ENCODE peak calls at places on chromosome 1, in seven cellular contexts. X is Right ventricle myocardium superior, F is DMS153, L is mucosa of descending colon, R is kidney tubule cell, H is osteocyte, W is right lobe of liver. P is an unnamed sample.

GRCh38 chr1:2073382-2074230 is 23.4 kb downstream of the PRKCZ start:
- DNase-seq in X (no peak), L (no peak), H (no peak), F (no peak), R (no peak), W (no peak), P (peak)

GRCh38 chr1:213519098-213519497 is 468.1 kb downstream of the RPS6KC1 start:
- DNase-seq in W (no peak), F (peak), H (no peak), L (no peak), X (no peak), R (no peak), P (no peak)

GRCh38 chr1:58927722-58928085 is 143.9 kb upstream of the JUN start:
- DNase-seq in H (peak), F (no peak), W (no peak), X (no peak), L (no peak), R (peak), P (no peak)

GRCh38 chr1:70103770-70104169 is 101.6 kb downstream of the LRRC40 start:
- DNase-seq in H (no peak), L (no peak), F (no peak), W (no peak), X (no peak), R (no peak), P (no peak)

GRCh38 chr1:31712625-31713024 is 8.8 kb upstream of the COL16A1 start:
- DNase-seq in W (no peak), X (peak), R (peak), F (no peak), L (peak), H (no peak), P (no peak)

GRCh38 chr1:228280961-228281591 is 73.2 kb downstream of the OBSCN start:
- DNase-seq in X (no peak), W (peak), R (no peak), H (no peak), L (no peak), F (no peak), P (no peak)

GRCh38 chr1:183567584-183567983 is 22.7 kb downstream of the NCF2 start:
- DNase-seq in R (peak), L (peak), F (peak), W (peak), H (peak), X (peak), P (no peak)

GRCh38 chr1:8165595-8166360 is 139.7 kb upstream of the ERRFI1 start:
- DNase-seq in H (no peak), F (no peak), X (no peak), W (no peak), R (no peak), L (no peak), P (no peak)

GRCh38 chr1:93771843-93772242 is 90.2 kb upstream of the BCAR3 start:
- DNase-seq in W (no peak), X (no peak), L (no peak), H (no peak), F (no peak), R (no peak), P (no peak)

GRCh38 chr1:181104042-181104789 is 15.7 kb downstream of the IER5 start:
- DNase-seq in X (no peak), F (no peak), W (no peak), R (peak), H (no peak), L (peak), P (no peak)

GRCh38 chr1:12548279-12549105 is 69.5 kb downstream of the DHRS3 start:
- DNase-seq in R (no peak), L (no peak), F (no peak), X (no peak), H (no peak), W (peak), P (no peak)

GRCh38 chr1:57061369-57061768 is 95.6 kb upstream of the C8B start:
- DNase-seq in H (no peak), W (no peak), R (peak), X (no peak), F (peak), L (no peak), P (no peak)

GRCh38 chr1:27350673-27351540 is 9.1 kb downstream of the SYTL1 start:
- DNase-seq in L (no peak), R (peak), X (peak), W (no peak), H (no peak), F (peak), P (peak)

GRCh38 chr1:46489638-46490602 is at the start of gene DMBX1:
- DNase-seq in H (no peak), F (peak), W (peak), X (no peak), L (peak), R (peak), P (peak)

GRCh38 chr1:201731592-201731991 is 97.4 kb upstream of the IPO9 start:
- DNase-seq in F (no peak), L (no peak), X (peak), H (no peak), W (no peak), R (no peak), P (no peak)

GRCh38 chr1:185157599-185158469 is 867 bp downstream of the SWT1 start:
- DNase-seq in X (no peak), L (peak), R (peak), F (no peak), W (no peak), H (no peak), P (no peak)

GRCh38 chr1:239547987-239548386 is 161.6 kb downstream of the CHRM3 start:
- DNase-seq in L (no peak), H (no peak), X (no peak), W (no peak), F (no peak), R (no peak), P (no peak)

GRCh38 chr1:1483714-1484113 is 12.1 kb downstream of the ATAD3B start:
- DNase-seq in X (no peak), F (no peak), H (no peak), W (no peak), L (no peak), R (no peak), P (no peak)

GRCh38 chr1:205360891-205361290 is 4.2 kb upstream of the KLHDC8A start:
- DNase-seq in L (no peak), H (no peak), F (no peak), W (no peak), X (no peak), R (no peak), P (no peak)

GRCh38 chr1:171226757-171227370 is 21.4 kb upstream of the FMO1 start:
- DNase-seq in X (no peak), R (peak), H (no peak), F (peak), W (no peak), L (peak), P (peak)

GRCh38 chr1:156581661-156582387 is 2.3 kb downstream of the TTC24 start:
- DNase-seq in W (no peak), X (no peak), H (no peak), F (no peak), R (no peak), L (no peak), P (no peak)

GRCh38 chr1:198912046-198912445 is 273.2 kb downstream of the PTPRC start:
- DNase-seq in L (no peak), R (no peak), F (no peak), X (no peak), W (no peak), H (no peak), P (no peak)

GRCh38 chr1:188615321-188615720 is 1786.6 kb downstream of the PLA2G4A start:
- DNase-seq in W (no peak), L (no peak), X (no peak), H (no peak), R (no peak), F (no peak), P (no peak)

P was measured in frontal cortex.